ENCODE peak calls at places on chromosomes 16 and 17, in eight cellular contexts. One of them, this sample, is unnamed.

GRCh38 chr17:21452377-21453143 is 76.4 kb downstream of the KCNJ12 start:
- DNase-seq in fibroblast of the aortic adventitia: peak; percentile 79
- DNase-seq in activated CD8-positive, alpha-beta memory T cell treated with anti-CD3 and anti-CD28 coated beads, Interleukin-2, amount 10 ng/mL, durations not matched to agents 7 days and 5 days: no peak
- DNase-seq in CD8-positive, alpha-beta T cell: peak; percentile 2
- DNase-seq in bronchial epithelial cell: peak; percentile 53
- DNase-seq in SK-N-SH: no peak
- DNase-seq in AG04450: peak; percentile 41
- DNase-seq in occipital lobe: peak; percentile 35
- DNase-seq in this sample: no peak

GRCh38 chr16:20904507-20905079 is 4.0 kb downstream of the LYRM1 start:
- DNase-seq in AG04450: no peak
- DNase-seq in fibroblast of the aortic adventitia: peak; percentile 96
- DNase-seq in CD8-positive, alpha-beta T cell: no peak
- DNase-seq in activated CD8-positive, alpha-beta memory T cell treated with anti-CD3 and anti-CD28 coated beads, Interleukin-2, amount 10 ng/mL, durations not matched to agents 7 days and 5 days: no peak
- DNase-seq in occipital lobe: no peak
- DNase-seq in bronchial epithelial cell: peak; percentile 69
- DNase-seq in SK-N-SH: no peak
- DNase-seq in this sample: peak; percentile 16

GRCh38 chr16:8718753-8719386 is 44.5 kb downstream of the ABAT start:
- DNase-seq in bronchial epithelial cell: no peak
- DNase-seq in fibroblast of the aortic adventitia: no peak
- DNase-seq in activated CD8-positive, alpha-beta memory T cell treated with anti-CD3 and anti-CD28 coated beads, Interleukin-2, amount 10 ng/mL, durations not matched to agents 7 days and 5 days: no peak
- DNase-seq in CD8-positive, alpha-beta T cell: no peak
- DNase-seq in AG04450: no peak
- DNase-seq in occipital lobe: no peak
- DNase-seq in SK-N-SH: no peak
- DNase-seq in this sample: peak; percentile 14

GRCh38 chr16:53515811-53516210 is 12.8 kb upstream of the AKTIP start:
- DNase-seq in fibroblast of the aortic adventitia: no peak
- DNase-seq in CD8-positive, alpha-beta T cell: no peak
- DNase-seq in activated CD8-positive, alpha-beta memory T cell treated with anti-CD3 and anti-CD28 coated beads, Interleukin-2, amount 10 ng/mL, durations not matched to agents 7 days and 5 days: no peak
- DNase-seq in SK-N-SH: no peak
- DNase-seq in AG04450: no peak
- DNase-seq in bronchial epithelial cell: no peak
- DNase-seq in occipital lobe: no peak
- DNase-seq in this sample: no peak

GRCh38 chr16:79331064-79331463 is 269.5 kb downstream of the MAF start:
- DNase-seq in CD8-positive, alpha-beta T cell: no peak
- DNase-seq in AG04450: no peak
- DNase-seq in occipital lobe: no peak
- DNase-seq in fibroblast of the aortic adventitia: no peak
- DNase-seq in SK-N-SH: no peak
- DNase-seq in activated CD8-positive, alpha-beta memory T cell treated with anti-CD3 and anti-CD28 coated beads, Interleukin-2, amount 10 ng/mL, durations not matched to agents 7 days and 5 days: no peak
- DNase-seq in bronchial epithelial cell: no peak
- DNase-seq in this sample: no peak

GRCh38 chr17:63824362-63824761 is 2.9 kb upstream of the PSMC5 start:
- DNase-seq in fibroblast of the aortic adventitia: no peak
- DNase-seq in AG04450: no peak
- DNase-seq in occipital lobe: no peak
- DNase-seq in activated CD8-positive, alpha-beta memory T cell treated with anti-CD3 and anti-CD28 coated beads, Interleukin-2, amount 10 ng/mL, durations not matched to agents 7 days and 5 days: no peak
- DNase-seq in CD8-positive, alpha-beta T cell: no peak
- DNase-seq in bronchial epithelial cell: no peak
- DNase-seq in SK-N-SH: no peak
- DNase-seq in this sample: no peak

GRCh38 chr17:19544366-19544765 is 10.7 kb downstream of the SLC47A1 start:
- DNase-seq in SK-N-SH: no peak
- DNase-seq in CD8-positive, alpha-beta T cell: no peak
- DNase-seq in bronchial epithelial cell: no peak
- DNase-seq in fibroblast of the aortic adventitia: no peak
- DNase-seq in AG04450: no peak
- DNase-seq in activated CD8-positive, alpha-beta memory T cell treated with anti-CD3 and anti-CD28 coated beads, Interleukin-2, amount 10 ng/mL, durations not matched to agents 7 days and 5 days: no peak
- DNase-seq in occipital lobe: no peak
- DNase-seq in this sample: no peak

GRCh38 chr16:57377080-57377841 is 5.0 kb downstream of the CX3CL1 start:
- DNase-seq in activated CD8-positive, alpha-beta memory T cell treated with anti-CD3 and anti-CD28 coated beads, Interleukin-2, amount 10 ng/mL, durations not matched to agents 7 days and 5 days: peak; percentile 76
- DNase-seq in bronchial epithelial cell: peak; percentile 60
- DNase-seq in occipital lobe: no peak
- DNase-seq in SK-N-SH: peak; percentile 87
- DNase-seq in AG04450: peak; percentile 79
- DNase-seq in CD8-positive, alpha-beta T cell: no peak
- DNase-seq in fibroblast of the aortic adventitia: no peak
- DNase-seq in this sample: no peak

GRCh38 chr16:79287424-79287917 is 313.1 kb downstream of the MAF start:
- DNase-seq in fibroblast of the aortic adventitia: no peak
- DNase-seq in CD8-positive, alpha-beta T cell: no peak
- DNase-seq in activated CD8-positive, alpha-beta memory T cell treated with anti-CD3 and anti-CD28 coated beads, Interleukin-2, amount 10 ng/mL, durations not matched to agents 7 days and 5 days: no peak
- DNase-seq in SK-N-SH: no peak
- DNase-seq in bronchial epithelial cell: no peak
- DNase-seq in occipital lobe: no peak
- DNase-seq in AG04450: no peak
- DNase-seq in this sample: no peak

GRCh38 chr16:11235703-11235991 is 20.4 kb downstream of the SOCS1 start:
- DNase-seq in fibroblast of the aortic adventitia: no peak
- DNase-seq in activated CD8-positive, alpha-beta memory T cell treated with anti-CD3 and anti-CD28 coated beads, Interleukin-2, amount 10 ng/mL, durations not matched to agents 7 days and 5 days: no peak
- DNase-seq in SK-N-SH: no peak
- DNase-seq in CD8-positive, alpha-beta T cell: no peak
- DNase-seq in bronchial epithelial cell: no peak
- DNase-seq in AG04450: no peak
- DNase-seq in occipital lobe: no peak
- DNase-seq in this sample: no peak

GRCh38 chr16:87922250-87922871 is 14.0 kb downstream of the CA5A start:
- DNase-seq in CD8-positive, alpha-beta T cell: no peak
- DNase-seq in activated CD8-positive, alpha-beta memory T cell treated with anti-CD3 and anti-CD28 coated beads, Interleukin-2, amount 10 ng/mL, durations not matched to agents 7 days and 5 days: no peak
- DNase-seq in bronchial epithelial cell: no peak
- DNase-seq in AG04450: no peak
- DNase-seq in occipital lobe: no peak
- DNase-seq in fibroblast of the aortic adventitia: no peak
- DNase-seq in SK-N-SH: peak; percentile 66
- DNase-seq in this sample: no peak

GRCh38 chr17:81928497-81929252 is 1.1 kb upstream of the MAFG start:
- DNase-seq in activated CD8-positive, alpha-beta memory T cell treated with anti-CD3 and anti-CD28 coated beads, Interleukin-2, amount 10 ng/mL, durations not matched to agents 7 days and 5 days: no peak
- DNase-seq in occipital lobe: no peak
- DNase-seq in CD8-positive, alpha-beta T cell: no peak
- DNase-seq in fibroblast of the aortic adventitia: no peak
- DNase-seq in bronchial epithelial cell: no peak
- DNase-seq in SK-N-SH: peak; percentile 80
- DNase-seq in AG04450: no peak
- DNase-seq in this sample: no peak

GRCh38 chr16:81778861-81779539 is at the start of gene PLCG2:
- DNase-seq in bronchial epithelial cell: peak; percentile 33
- DNase-seq in fibroblast of the aortic adventitia: no peak
- DNase-seq in SK-N-SH: peak; percentile 75
- DNase-seq in CD8-positive, alpha-beta T cell: peak; percentile 62
- DNase-seq in activated CD8-positive, alpha-beta memory T cell treated with anti-CD3 and anti-CD28 coated beads, Interleukin-2, amount 10 ng/mL, durations not matched to agents 7 days and 5 days: peak; percentile 88
- DNase-seq in AG04450: no peak
- DNase-seq in occipital lobe: no peak
- DNase-seq in this sample: no peak

GRCh38 chr16:56102159-56102798 is 89.0 kb upstream of the GNAO1 start:
- DNase-seq in bronchial epithelial cell: no peak
- DNase-seq in activated CD8-positive, alpha-beta memory T cell treated with anti-CD3 and anti-CD28 coated beads, Interleukin-2, amount 10 ng/mL, durations not matched to agents 7 days and 5 days: no peak
- DNase-seq in fibroblast of the aortic adventitia: peak; percentile 1
- DNase-seq in SK-N-SH: peak; percentile 80
- DNase-seq in occipital lobe: peak; percentile 24
- DNase-seq in AG04450: no peak
- DNase-seq in CD8-positive, alpha-beta T cell: no peak
- DNase-seq in this sample: no peak

GRCh38 chr17:62963296-62963695 is 2.7 kb upstream of the TANC2 start:
- DNase-seq in SK-N-SH: peak; percentile 42
- DNase-seq in CD8-positive, alpha-beta T cell: no peak
- DNase-seq in bronchial epithelial cell: peak; percentile 91
- DNase-seq in activated CD8-positive, alpha-beta memory T cell treated with anti-CD3 and anti-CD28 coated beads, Interleukin-2, amount 10 ng/mL, durations not matched to agents 7 days and 5 days: no peak
- DNase-seq in AG04450: no peak
- DNase-seq in occipital lobe: no peak
- DNase-seq in fibroblast of the aortic adventitia: peak; percentile 75
- DNase-seq in this sample: no peak

GRCh38 chr17:6505425-6506142 is 50.8 kb downstream of the PITPNM3 start:
- DNase-seq in SK-N-SH: no peak
- DNase-seq in CD8-positive, alpha-beta T cell: no peak
- DNase-seq in AG04450: no peak
- DNase-seq in fibroblast of the aortic adventitia: peak; percentile 59
- DNase-seq in bronchial epithelial cell: no peak
- DNase-seq in occipital lobe: no peak
- DNase-seq in activated CD8-positive, alpha-beta memory T cell treated with anti-CD3 and anti-CD28 coated beads, Interleukin-2, amount 10 ng/mL, durations not matched to agents 7 days and 5 days: no peak
- DNase-seq in this sample: no peak

GRCh38 chr17:41941158-41941557 is 10.7 kb downstream of the ODAD4 start:
- DNase-seq in bronchial epithelial cell: no peak
- DNase-seq in AG04450: no peak
- DNase-seq in occipital lobe: no peak
- DNase-seq in activated CD8-positive, alpha-beta memory T cell treated with anti-CD3 and anti-CD28 coated beads, Interleukin-2, amount 10 ng/mL, durations not matched to agents 7 days and 5 days: no peak
- DNase-seq in SK-N-SH: no peak
- DNase-seq in CD8-positive, alpha-beta T cell: no peak
- DNase-seq in fibroblast of the aortic adventitia: no peak
- DNase-seq in this sample: no peak

GRCh38 chr16:72658888-72659717 is 388.8 kb downstream of the ZFHX3 start:
- DNase-seq in SK-N-SH: no peak
- DNase-seq in AG04450: no peak
- DNase-seq in bronchial epithelial cell: no peak
- DNase-seq in activated CD8-positive, alpha-beta memory T cell treated with anti-CD3 and anti-CD28 coated beads, Interleukin-2, amount 10 ng/mL, durations not matched to agents 7 days and 5 days: no peak
- DNase-seq in CD8-positive, alpha-beta T cell: no peak
- DNase-seq in occipital lobe: no peak
- DNase-seq in fibroblast of the aortic adventitia: no peak
- DNase-seq in this sample: no peak

GRCh38 chr16:85436636-85437160 is 176.4 kb upstream of the GSE1 start:
- DNase-seq in fibroblast of the aortic adventitia: peak; percentile 15
- DNase-seq in CD8-positive, alpha-beta T cell: no peak
- DNase-seq in activated CD8-positive, alpha-beta memory T cell treated with anti-CD3 and anti-CD28 coated beads, Interleukin-2, amount 10 ng/mL, durations not matched to agents 7 days and 5 days: no peak
- DNase-seq in bronchial epithelial cell: no peak
- DNase-seq in occipital lobe: no peak
- DNase-seq in SK-N-SH: no peak
- DNase-seq in AG04450: no peak
- DNase-seq in this sample: no peak

GRCh38 chr17:81139428-81139827 is 25.9 kb upstream of the PVALEF start:
- DNase-seq in SK-N-SH: no peak
- DNase-seq in CD8-positive, alpha-beta T cell: no peak
- DNase-seq in AG04450: no peak
- DNase-seq in fibroblast of the aortic adventitia: no peak
- DNase-seq in bronchial epithelial cell: no peak
- DNase-seq in occipital lobe: no peak
- DNase-seq in activated CD8-positive, alpha-beta memory T cell treated with anti-CD3 and anti-CD28 coated beads, Interleukin-2, amount 10 ng/mL, durations not matched to agents 7 days and 5 days: no peak
- DNase-seq in this sample: no peak

GRCh38 chr16:57266531-57267268 is 17.8 kb downstream of the PLLP start:
- DNase-seq in bronchial epithelial cell: no peak
- DNase-seq in SK-N-SH: peak; percentile 46
- DNase-seq in occipital lobe: no peak
- DNase-seq in activated CD8-positive, alpha-beta memory T cell treated with anti-CD3 and anti-CD28 coated beads, Interleukin-2, amount 10 ng/mL, durations not matched to agents 7 days and 5 days: peak; percentile 62
- DNase-seq in CD8-positive, alpha-beta T cell: no peak
- DNase-seq in fibroblast of the aortic adventitia: no peak
- DNase-seq in AG04450: no peak
- DNase-seq in this sample: no peak

GRCh38 chr16:87080571-87081167 is 236.5 kb downstream of the C16orf95 start:
- DNase-seq in occipital lobe: no peak
- DNase-seq in AG04450: no peak
- DNase-seq in fibroblast of the aortic adventitia: no peak
- DNase-seq in activated CD8-positive, alpha-beta memory T cell treated with anti-CD3 and anti-CD28 coated beads, Interleukin-2, amount 10 ng/mL, durations not matched to agents 7 days and 5 days: no peak
- DNase-seq in CD8-positive, alpha-beta T cell: no peak
- DNase-seq in SK-N-SH: no peak
- DNase-seq in bronchial epithelial cell: no peak
- DNase-seq in this sample: no peak

GRCh38 chr17:58641937-58642336 is 49.9 kb downstream of the TEX14 start:
- DNase-seq in SK-N-SH: no peak
- DNase-seq in CD8-positive, alpha-beta T cell: no peak
- DNase-seq in fibroblast of the aortic adventitia: no peak
- DNase-seq in AG04450: no peak
- DNase-seq in occipital lobe: no peak
- DNase-seq in activated CD8-positive, alpha-beta memory T cell treated with anti-CD3 and anti-CD28 coated beads, Interleukin-2, amount 10 ng/mL, durations not matched to agents 7 days and 5 days: no peak
- DNase-seq in bronchial epithelial cell: peak; percentile 52
- DNase-seq in this sample: no peak

GRCh38 chr17:82400830-82401229 is 17.3 kb upstream of the HEXD start:
- DNase-seq in fibroblast of the aortic adventitia: no peak
- DNase-seq in occipital lobe: no peak
- DNase-seq in bronchial epithelial cell: no peak
- DNase-seq in activated CD8-positive, alpha-beta memory T cell treated with anti-CD3 and anti-CD28 coated beads, Interleukin-2, amount 10 ng/mL, durations not matched to agents 7 days and 5 days: peak; percentile 84
- DNase-seq in CD8-positive, alpha-beta T cell: peak; percentile 33
- DNase-seq in AG04450: no peak
- DNase-seq in SK-N-SH: no peak
- DNase-seq in this sample: no peak

GRCh38 chr16:79599256-79599836 is 1.2 kb downstream of the MAF start:
- DNase-seq in SK-N-SH: peak; percentile 66
- DNase-seq in fibroblast of the aortic adventitia: no peak
- DNase-seq in bronchial epithelial cell: no peak
- DNase-seq in activated CD8-positive, alpha-beta memory T cell treated with anti-CD3 and anti-CD28 coated beads, Interleukin-2, amount 10 ng/mL, durations not matched to agents 7 days and 5 days: peak; percentile 55
- DNase-seq in CD8-positive, alpha-beta T cell: no peak
- DNase-seq in occipital lobe: no peak
- DNase-seq in AG04450: no peak
- DNase-seq in this sample: no peak

GRCh38 chr17:72465191-72466024 is 344.6 kb downstream of the SOX9 start:
- DNase-seq in AG04450: peak; percentile 54
- DNase-seq in SK-N-SH: no peak
- DNase-seq in bronchial epithelial cell: peak; percentile 96
- DNase-seq in fibroblast of the aortic adventitia: peak; percentile 46
- DNase-seq in CD8-positive, alpha-beta T cell: no peak
- DNase-seq in activated CD8-positive, alpha-beta memory T cell treated with anti-CD3 and anti-CD28 coated beads, Interleukin-2, amount 10 ng/mL, durations not matched to agents 7 days and 5 days: no peak
- DNase-seq in occipital lobe: no peak
- DNase-seq in this sample: no peak

GRCh38 chr17:27974531-27975145 is 67.8 kb upstream of the NLK start:
- DNase-seq in fibroblast of the aortic adventitia: no peak
- DNase-seq in SK-N-SH: no peak
- DNase-seq in occipital lobe: no peak
- DNase-seq in activated CD8-positive, alpha-beta memory T cell treated with anti-CD3 and anti-CD28 coated beads, Interleukin-2, amount 10 ng/mL, durations not matched to agents 7 days and 5 days: no peak
- DNase-seq in CD8-positive, alpha-beta T cell: no peak
- DNase-seq in bronchial epithelial cell: no peak
- DNase-seq in AG04450: no peak
- DNase-seq in this sample: no peak

GRCh38 chr17:76558210-76559095 is 18.6 kb downstream of the PRCD start:
- DNase-seq in occipital lobe: no peak
- DNase-seq in CD8-positive, alpha-beta T cell: no peak
- DNase-seq in AG04450: no peak
- DNase-seq in SK-N-SH: peak; percentile 69
- DNase-seq in fibroblast of the aortic adventitia: peak; percentile 53
- DNase-seq in activated CD8-positive, alpha-beta memory T cell treated with anti-CD3 and anti-CD28 coated beads, Interleukin-2, amount 10 ng/mL, durations not matched to agents 7 days and 5 days: peak; percentile 51
- DNase-seq in bronchial epithelial cell: no peak
- DNase-seq in this sample: no peak

GRCh38 chr17:42920922-42921321 is 20.3 kb downstream of the G6PC1 start:
- DNase-seq in fibroblast of the aortic adventitia: no peak
- DNase-seq in AG04450: no peak
- DNase-seq in SK-N-SH: no peak
- DNase-seq in occipital lobe: no peak
- DNase-seq in activated CD8-positive, alpha-beta memory T cell treated with anti-CD3 and anti-CD28 coated beads, Interleukin-2, amount 10 ng/mL, durations not matched to agents 7 days and 5 days: no peak
- DNase-seq in bronchial epithelial cell: no peak
- DNase-seq in CD8-positive, alpha-beta T cell: no peak
- DNase-seq in this sample: no peak

GRCh38 chr17:81419886-81420768 is 24.9 kb downstream of the BAHCC1 start:
- DNase-seq in AG04450: no peak
- DNase-seq in bronchial epithelial cell: no peak
- DNase-seq in CD8-positive, alpha-beta T cell: no peak
- DNase-seq in SK-N-SH: no peak
- DNase-seq in activated CD8-positive, alpha-beta memory T cell treated with anti-CD3 and anti-CD28 coated beads, Interleukin-2, amount 10 ng/mL, durations not matched to agents 7 days and 5 days: no peak
- DNase-seq in fibroblast of the aortic adventitia: no peak
- DNase-seq in occipital lobe: no peak
- DNase-seq in this sample: no peak